ENCODE peak calls at places on chromosomes 1 and 21, in four cellular contexts. One of them, this sample, is unnamed.

GRCh38 chr1:216598448-216598847 is 124.8 kb downstream of the ESRRG start:
- DNase-seq in RWPE1: no peak
- DNase-seq in HFF-Myc: no peak
- DNase-seq in endothelial cell: no peak
- DNase-seq in this sample: no peak

GRCh38 chr1:8604041-8604942 is 213.1 kb downstream of the RERE start:
- DNase-seq in HFF-Myc: no peak
- DNase-seq in endothelial cell: no peak
- DNase-seq in RWPE1: no peak
- DNase-seq in this sample: no peak

GRCh38 chr1:231643333-231644237 is 17.0 kb downstream of the DISC1 start:
- DNase-seq in RWPE1: no peak
- DNase-seq in endothelial cell: no peak
- DNase-seq in HFF-Myc: no peak
- DNase-seq in this sample: no peak

GRCh38 chr21:38140192-38140905 is 116.4 kb upstream of the KCNJ15 start:
- DNase-seq in HFF-Myc: no peak
- DNase-seq in endothelial cell: no peak
- DNase-seq in RWPE1: peak; percentile 26
- DNase-seq in this sample: no peak

GRCh38 chr1:178739285-178740045 is 14.4 kb downstream of the RALGPS2 start:
- DNase-seq in HFF-Myc: peak; percentile 45
- DNase-seq in RWPE1: no peak
- DNase-seq in endothelial cell: no peak
- DNase-seq in this sample: no peak

GRCh38 chr1:38191451-38191850 is 144.9 kb upstream of the POU3F1 start:
- DNase-seq in endothelial cell: no peak
- DNase-seq in RWPE1: no peak
- DNase-seq in HFF-Myc: no peak
- DNase-seq in this sample: no peak

GRCh38 chr1:223355699-223356098 is 8.3 kb downstream of the SUSD4 start:
- DNase-seq in RWPE1: peak; percentile 88
- DNase-seq in HFF-Myc: no peak
- DNase-seq in endothelial cell: no peak
- DNase-seq in this sample: no peak

GRCh38 chr1:230160957-230161771 is 94.1 kb downstream of the GALNT2 start:
- DNase-seq in RWPE1: peak; percentile 20
- DNase-seq in HFF-Myc: no peak
- DNase-seq in endothelial cell: no peak
- DNase-seq in this sample: no peak

GRCh38 chr1:19852036-19852435 is 30.2 kb upstream of the OTUD3 start:
- DNase-seq in HFF-Myc: no peak
- DNase-seq in RWPE1: no peak
- DNase-seq in endothelial cell: no peak
- DNase-seq in this sample: no peak

GRCh38 chr1:78570539-78570938 is 49.7 kb upstream of the IFI44L start:
- DNase-seq in endothelial cell: peak; percentile 8
- DNase-seq in RWPE1: no peak
- DNase-seq in HFF-Myc: no peak
- DNase-seq in this sample: no peak

GRCh38 chr1:119613769-119614358 is 34.2 kb downstream of the ZNF697 start:
- DNase-seq in RWPE1: peak; percentile 61
- DNase-seq in HFF-Myc: peak; percentile 73
- DNase-seq in endothelial cell: peak; percentile 95
- DNase-seq in this sample: peak; percentile 81

GRCh38 chr1:186617860-186618780 is 62.1 kb downstream of the PTGS2 start:
- DNase-seq in endothelial cell: no peak
- DNase-seq in RWPE1: no peak
- DNase-seq in HFF-Myc: no peak
- DNase-seq in this sample: no peak

GRCh38 chr1:201468501-201468843 is 516 bp downstream of the PHLDA3 start:
- DNase-seq in endothelial cell: no peak
- DNase-seq in HFF-Myc: no peak
- DNase-seq in RWPE1: no peak
- DNase-seq in this sample: peak; percentile 22

GRCh38 chr1:232486454-232487202 is 143.3 kb downstream of the SIPA1L2 start:
- DNase-seq in endothelial cell: no peak
- DNase-seq in HFF-Myc: no peak
- DNase-seq in RWPE1: peak; percentile 26
- DNase-seq in this sample: no peak

GRCh38 chr1:112309499-112309898 is 86.5 kb upstream of the CTTNBP2NL start:
- DNase-seq in HFF-Myc: no peak
- DNase-seq in RWPE1: no peak
- DNase-seq in endothelial cell: no peak
- DNase-seq in this sample: no peak
- TF ChIP-seq CTCF in HFF-Myc: no peak
- TF ChIP-seq CTCF in RWPE1: no peak
- TF ChIP-seq CTCF in endothelial cell: no peak
- TF ChIP-seq CTCF in this sample: no peak

GRCh38 chr1:208527197-208527596 is 283.0 kb upstream of the PLXNA2 start:
- DNase-seq in endothelial cell: no peak
- DNase-seq in RWPE1: no peak
- DNase-seq in HFF-Myc: no peak
- DNase-seq in this sample: no peak

GRCh38 chr1:208531003-208531750 is 287.0 kb upstream of the PLXNA2 start:
- DNase-seq in RWPE1: no peak
- DNase-seq in endothelial cell: no peak
- DNase-seq in HFF-Myc: no peak
- DNase-seq in this sample: no peak

GRCh38 chr1:208526726-208527125 is 282.5 kb upstream of the PLXNA2 start:
- DNase-seq in RWPE1: no peak
- DNase-seq in HFF-Myc: no peak
- DNase-seq in endothelial cell: no peak
- DNase-seq in this sample: no peak

GRCh38 chr1:208525417-208525816 is 281.2 kb upstream of the PLXNA2 start:
- DNase-seq in HFF-Myc: no peak
- DNase-seq in endothelial cell: no peak
- DNase-seq in RWPE1: no peak
- DNase-seq in this sample: no peak

GRCh38 chr1:208528577-208529240 is 284.5 kb upstream of the PLXNA2 start:
- DNase-seq in endothelial cell: no peak
- DNase-seq in HFF-Myc: no peak
- DNase-seq in RWPE1: no peak
- DNase-seq in this sample: no peak
- TF ChIP-seq CTCF in endothelial cell: no peak
- TF ChIP-seq CTCF in HFF-Myc: no peak
- TF ChIP-seq CTCF in RWPE1: no peak
- TF ChIP-seq CTCF in this sample: no peak

DNA sequence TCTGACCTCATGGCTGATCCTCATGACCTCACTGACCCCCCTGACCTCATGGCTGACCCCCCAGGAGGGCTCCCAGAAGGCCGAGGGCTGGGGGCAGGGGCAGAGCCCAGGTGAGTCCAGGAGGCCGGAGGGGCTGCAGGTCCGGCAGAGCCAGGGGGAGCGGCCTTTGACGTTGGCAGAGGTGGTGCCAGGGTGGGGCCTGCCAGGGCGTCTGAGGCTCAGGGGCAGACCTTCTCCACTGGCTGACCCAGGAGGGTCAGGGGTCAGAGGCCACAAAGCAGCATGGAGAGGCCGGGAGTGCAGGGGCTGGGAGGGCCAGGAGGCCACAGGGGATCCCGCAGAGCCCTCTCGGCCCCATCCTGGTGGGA is 28.1 kb upstream of the TTLL10 start:
- DNase-seq in HFF-Myc: no peak
- DNase-seq in RWPE1: no peak
- DNase-seq in endothelial cell: no peak
- DNase-seq in this sample: no peak
- TF ChIP-seq CTCF in HFF-Myc: no peak
- TF ChIP-seq CTCF in RWPE1: no peak
- TF ChIP-seq CTCF in endothelial cell: no peak
- TF ChIP-seq CTCF in this sample: no peak

GRCh38 chr21:42850866-42851391 is 28.4 kb downstream of the WDR4 start:
- DNase-seq in endothelial cell: peak; percentile 63
- DNase-seq in HFF-Myc: no peak
- DNase-seq in RWPE1: no peak
- DNase-seq in this sample: no peak
- TF ChIP-seq CTCF in endothelial cell: peak; percentile 47
- TF ChIP-seq CTCF in HFF-Myc: peak; percentile 50
- TF ChIP-seq CTCF in RWPE1: peak; percentile 29
- TF ChIP-seq CTCF in this sample: peak; percentile 41

GRCh38 chr1:85279463-85280080 is 3.1 kb upstream of the BCL10 start:
- DNase-seq in endothelial cell: no peak
- DNase-seq in RWPE1: no peak
- DNase-seq in HFF-Myc: no peak
- DNase-seq in this sample: no peak

GRCh38 chr1:85280636-85281035 is 4.2 kb upstream of the BCL10 start:
- DNase-seq in RWPE1: no peak
- DNase-seq in HFF-Myc: peak; percentile 72
- DNase-seq in endothelial cell: no peak
- DNase-seq in this sample: no peak

GRCh38 chr1:85283475-85284199 is 7.2 kb upstream of the BCL10 start:
- DNase-seq in HFF-Myc: no peak
- DNase-seq in RWPE1: no peak
- DNase-seq in endothelial cell: no peak
- DNase-seq in this sample: no peak

GRCh38 chr1:85284202-85284601 is 7.8 kb upstream of the BCL10 start:
- DNase-seq in RWPE1: no peak
- DNase-seq in endothelial cell: no peak
- DNase-seq in HFF-Myc: no peak
- DNase-seq in this sample: no peak

DNA sequence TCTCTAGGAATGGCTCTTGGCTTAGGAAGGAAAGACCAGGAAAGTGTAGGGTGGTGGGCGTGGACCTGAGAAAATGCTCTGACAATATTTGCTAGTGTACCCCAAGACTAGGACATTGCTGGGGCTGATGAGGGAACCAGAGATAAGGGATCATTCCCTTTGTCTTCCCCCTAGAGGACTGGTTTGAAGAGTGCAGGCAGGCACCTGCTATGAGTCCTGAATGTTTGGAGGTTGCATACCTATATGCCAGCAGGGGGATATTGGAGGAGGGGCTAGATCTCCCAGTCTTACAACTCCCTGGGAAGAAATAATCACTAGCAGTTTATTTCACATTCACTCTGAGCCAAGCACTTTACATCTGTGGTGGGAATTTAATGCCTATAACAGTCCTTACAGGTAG is 6.0 kb upstream of the BCL10 start:
- DNase-seq in RWPE1: no peak
- DNase-seq in HFF-Myc: no peak
- DNase-seq in endothelial cell: no peak
- DNase-seq in this sample: no peak
- TF ChIP-seq CTCF in RWPE1: no peak
- TF ChIP-seq CTCF in HFF-Myc: peak; percentile 19
- TF ChIP-seq CTCF in endothelial cell: no peak
- TF ChIP-seq CTCF in this sample: peak; percentile 47

This sample was measured in progenitor cell of endocrine pancreas.